ENCODE peak calls at places on chromosomes 7 and 10, in four cellular contexts. L, N, S and M are unnamed samples. For H3K4me1, the result is how much of the 10 kb centered on the place peaks cover.

GRCh38 chr10:21518629-21519321 is 6.7 kb downstream of the SKIDA1 start:
- DNase-seq in L (no peak), N (no peak), S (no peak), M (no peak)

GRCh38 chr10:22253578-22253882 is 35.7 kb upstream of the EBLN1 start:
- DNase-seq in L (peak), N (no peak), S (no peak), M (no peak)

GRCh38 chr10:59434463-59435326 is 72.3 kb upstream of the FAM13C start:
- DNase-seq in L (no peak), N (no peak), S (no peak), M (no peak)

GRCh38 chr7:155408657-155409586 is 49.0 kb upstream of the EN2 start:
- DNase-seq in L (no peak), N (no peak), S (no peak), M (no peak)

GRCh38 chr7:155169081-155169480 is 99.0 kb downstream of the HTR5A start:
- DNase-seq in L (no peak), N (no peak), S (no peak), M (no peak)

GRCh38 chr7:85237721-85238120 is 50.9 kb upstream of the SEMA3D start:
- DNase-seq in L (no peak), N (no peak), S (no peak), M (no peak)

GRCh38 chr10:11610151-11610854 is 1.1 kb downstream of the USP6NL start:
- DNase-seq in L (no peak), N (no peak), S (no peak), M (no peak)

GRCh38 chr10:126218778-126219649 is 169.3 kb downstream of the ADAM12 start:
- DNase-seq in L (no peak), N (no peak), S (no peak), M (no peak)

GRCh38 chr7:30019387-30019786 is 7.1 kb downstream of the FKBP14 start:
- DNase-seq in L (no peak), N (no peak), S (no peak), M (no peak)

GRCh38 chr7:117590191-117590590 is 110.4 kb downstream of the CFTR start:
- DNase-seq in L (no peak), N (no peak), S (no peak), M (no peak)

GRCh38 chr7:51251292-51251691 is 65.3 kb downstream of the COBL start:
- DNase-seq in L (no peak), N (no peak), S (no peak), M (no peak)

GRCh38 chr7:76428868-76429805 is 4.4 kb downstream of the ZP3 start:
- DNase-seq in L (no peak), N (no peak), S (no peak), M (no peak)

GRCh38 chr10:119503821-119504220 is 38.7 kb downstream of the RGS10 start:
- DNase-seq in L (no peak), N (no peak), S (no peak), M (no peak)

GRCh38 chr7:147982307-147982706 is 608.3 kb upstream of the C7orf33 start:
- DNase-seq in L (no peak), N (no peak), S (no peak), M (no peak)

GRCh38 chr7:149762610-149763009 is 10.8 kb downstream of the ZNF467 start:
- DNase-seq in L (no peak), N (no peak), S (no peak), M (no peak)

GRCh38 chr7:137469191-137469811 is 125.8 kb upstream of the PTN start:
- DNase-seq in L (no peak), N (no peak), S (no peak), M (no peak)

GRCh38 chr10:9682812-9683211 is 1334.9 kb upstream of the CELF2 start:
- DNase-seq in L (no peak), N (no peak), S (no peak), M (no peak)

GRCh38 chr10:121595806-121596667 is 2.2 kb downstream of the FGFR2 start:
- DNase-seq in L (no peak), N (no peak), S (no peak), M (no peak)
- H3K4me1 ChIP-seq in L (under half), N (under half), S (under half), M (under half)

GRCh38 chr7:20786049-20786412 is 655 bp downstream of the SP8 start:
- DNase-seq in L (no peak), N (no peak), S (no peak), M (no peak)
- H3K4me3 ChIP-seq in L (peak), N (peak), S (peak), M (no peak)

DNA sequence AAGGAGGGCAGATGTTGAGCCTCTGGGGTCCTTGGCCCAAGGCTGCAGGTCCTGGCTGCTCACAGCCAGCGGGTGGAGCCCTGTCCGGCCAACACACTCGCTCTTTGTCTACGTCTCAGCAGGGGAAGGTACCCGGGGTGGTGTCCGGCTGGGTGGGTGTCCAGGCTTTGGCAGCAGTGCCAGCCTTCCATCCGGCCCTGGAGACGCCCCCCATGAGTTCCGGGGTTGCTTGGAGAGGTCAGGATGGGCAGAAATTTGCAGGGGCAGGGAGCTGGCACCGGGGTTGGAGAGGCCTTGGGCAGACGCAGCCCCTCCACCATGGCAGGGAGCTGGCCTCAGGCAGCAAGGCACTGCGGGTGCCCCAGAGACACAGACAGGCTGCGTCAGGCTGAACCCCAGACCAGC is 42.2 kb upstream of the ELN start:
- DNase-seq in L (no peak), N (no peak), S (no peak), M (no peak)
- TF ChIP-seq CTCF in L (no peak), N (no peak), S (no peak), M (no peak)

GRCh38 chr7:112136707-112137008 is 69.5 kb downstream of the DOCK4 start:
- DNase-seq in L (no peak), N (no peak), S (no peak), M (no peak)

GRCh38 chr7:112135815-112136706 is 70.1 kb downstream of the DOCK4 start:
- DNase-seq in L (no peak), N (no peak), S (no peak), M (no peak)

GRCh38 chr7:112132123-112132694 is 74.0 kb downstream of the DOCK4 start:
- DNase-seq in L (no peak), N (no peak), S (no peak), M (peak)

GRCh38 chr7:112133328-112133727 is 72.9 kb downstream of the DOCK4 start:
- DNase-seq in L (no peak), N (no peak), S (no peak), M (no peak)

GRCh38 chr7:112134039-112134438 is 72.2 kb downstream of the DOCK4 start:
- DNase-seq in L (no peak), N (no peak), S (no peak), M (no peak)
- H3K4me1 ChIP-seq in L (under half), N (under half), S (under half), M (under half)

GRCh38 chr10:79938728-79939380 is 10.1 kb downstream of the SFTPD start:
- DNase-seq in L (peak), N (no peak), S (no peak), M (peak)

GRCh38 chr10:79936625-79937255 is 12.2 kb downstream of the SFTPD start:
- DNase-seq in L (no peak), N (no peak), S (no peak), M (no peak)

GRCh38 chr10:79939969-79940368 is 8.9 kb downstream of the SFTPD start:
- DNase-seq in L (no peak), N (no peak), S (no peak), M (no peak)

GRCh38 chr10:79937256-79937635 is 11.7 kb downstream of the SFTPD start:
- DNase-seq in L (no peak), N (no peak), S (no peak), M (no peak)

DNA sequence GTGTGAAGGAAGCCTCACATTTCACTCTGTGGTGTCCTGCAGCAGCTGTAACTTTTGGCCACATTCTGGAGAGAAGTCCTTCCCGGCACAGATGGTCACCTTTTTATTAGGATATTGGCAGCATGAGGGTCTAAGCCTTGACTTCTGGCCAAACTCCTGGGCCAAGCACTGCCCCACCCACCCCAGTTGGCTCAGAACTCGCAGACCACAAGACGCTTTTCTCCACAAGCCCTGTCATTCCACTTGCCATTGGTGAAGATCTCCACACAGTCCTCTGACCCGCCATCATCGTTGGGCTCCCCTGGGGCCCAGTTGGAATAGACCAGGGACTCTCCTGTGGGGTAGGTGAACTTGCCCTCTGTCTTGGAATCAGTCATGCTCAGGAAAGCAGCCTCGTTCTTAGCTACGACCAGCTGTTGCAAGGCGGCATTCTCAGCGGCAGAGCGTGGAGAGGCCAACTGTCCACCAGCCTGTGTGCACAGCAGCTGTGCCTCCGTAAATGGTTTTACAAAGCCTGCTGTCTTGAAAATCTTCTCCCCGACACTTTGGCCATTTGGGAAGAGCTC is 11.2 kb downstream of the SFTPD start:
- DNase-seq in L (no peak), N (no peak), S (no peak), M (no peak)
- H3K4me3 ChIP-seq in L (no peak), N (no peak), S (no peak), M (no peak)